ENCODE peak calls at places on chromosomes 2 and 18, in five cellular contexts. One of them, this sample, is unnamed.

GRCh38 chr2:84491256-84491655 is 25.0 kb upstream of the DNAH6 start:
- DNase-seq in Peyer's patch: no peak
- DNase-seq in PC-9: no peak
- DNase-seq in esophagus squamous epithelium: no peak
- DNase-seq in kidney epithelial cell: no peak
- DNase-seq in this sample: no peak

GRCh38 chr2:207150294-207150693 is 15.5 kb downstream of the KLF7 start:
- DNase-seq in Peyer's patch: no peak
- DNase-seq in PC-9: no peak
- DNase-seq in esophagus squamous epithelium: no peak
- DNase-seq in kidney epithelial cell: no peak
- DNase-seq in this sample: no peak

GRCh38 chr18:77165489-77166415 is 33.2 kb upstream of the MBP start:
- DNase-seq in Peyer's patch: no peak
- DNase-seq in PC-9: no peak
- DNase-seq in esophagus squamous epithelium: no peak
- DNase-seq in kidney epithelial cell: no peak
- DNase-seq in this sample: peak; percentile 52

GRCh38 chr2:9378433-9379371 is 44.6 kb downstream of the ITGB1BP1 start:
- DNase-seq in Peyer's patch: no peak
- DNase-seq in PC-9: no peak
- DNase-seq in esophagus squamous epithelium: no peak
- DNase-seq in kidney epithelial cell: no peak
- DNase-seq in this sample: peak; percentile 92

GRCh38 chr2:230932556-230933511 is 7.8 kb upstream of the GPR55 start:
- DNase-seq in Peyer's patch: no peak
- DNase-seq in PC-9: no peak
- DNase-seq in esophagus squamous epithelium: no peak
- DNase-seq in kidney epithelial cell: no peak
- DNase-seq in this sample: peak; percentile 73

GRCh38 chr2:168997113-168997512 is 34.0 kb downstream of the ABCB11 start:
- DNase-seq in Peyer's patch: no peak
- DNase-seq in PC-9: no peak
- DNase-seq in esophagus squamous epithelium: no peak
- DNase-seq in kidney epithelial cell: no peak
- DNase-seq in this sample: no peak

GRCh38 chr2:42414158-42414557 is 53.1 kb upstream of the COX7A2L start:
- DNase-seq in Peyer's patch: no peak
- DNase-seq in PC-9: no peak
- DNase-seq in esophagus squamous epithelium: no peak
- DNase-seq in kidney epithelial cell: no peak
- DNase-seq in this sample: no peak

GRCh38 chr2:38586926-38587325 is 15.8 kb downstream of the HNRNPLL start:
- DNase-seq in Peyer's patch: no peak
- DNase-seq in PC-9: no peak
- DNase-seq in esophagus squamous epithelium: no peak
- DNase-seq in kidney epithelial cell: no peak
- DNase-seq in this sample: peak; percentile 32

GRCh38 chr2:10371441-10372194 is 68.9 kb downstream of the HPCAL1 start:
- DNase-seq in Peyer's patch: no peak
- DNase-seq in PC-9: no peak
- DNase-seq in esophagus squamous epithelium: no peak
- DNase-seq in kidney epithelial cell: no peak
- DNase-seq in this sample: no peak

GRCh38 chr18:8516391-8517250 is 92.6 kb upstream of the RAB12 start:
- DNase-seq in Peyer's patch: no peak
- DNase-seq in PC-9: no peak
- DNase-seq in esophagus squamous epithelium: no peak
- DNase-seq in kidney epithelial cell: no peak
- DNase-seq in this sample: no peak

GRCh38 chr2:73851274-73851673 is 22.5 kb downstream of the STAMBP start:
- DNase-seq in Peyer's patch: no peak
- DNase-seq in PC-9: no peak
- DNase-seq in esophagus squamous epithelium: no peak
- DNase-seq in kidney epithelial cell: no peak
- DNase-seq in this sample: no peak

GRCh38 chr18:2907459-2908145 is 60.8 kb downstream of the EMILIN2 start:
- DNase-seq in Peyer's patch: peak; percentile 43
- DNase-seq in PC-9: no peak
- DNase-seq in esophagus squamous epithelium: no peak
- DNase-seq in kidney epithelial cell: no peak
- DNase-seq in this sample: no peak

GRCh38 chr2:42135381-42136312 is 33.5 kb upstream of the EML4 start:
- DNase-seq in Peyer's patch: no peak
- DNase-seq in PC-9: no peak
- DNase-seq in esophagus squamous epithelium: no peak
- DNase-seq in kidney epithelial cell: no peak
- DNase-seq in this sample: no peak

GRCh38 chr2:11466307-11467125 is 555 bp upstream of the E2F6 start:
- DNase-seq in Peyer's patch: no peak
- DNase-seq in PC-9: no peak
- DNase-seq in esophagus squamous epithelium: no peak
- DNase-seq in kidney epithelial cell: no peak
- DNase-seq in this sample: no peak

GRCh38 chr2:151230627-151231026 is 31.0 kb downstream of the RBM43 start:
- DNase-seq in Peyer's patch: no peak
- DNase-seq in PC-9: no peak
- DNase-seq in esophagus squamous epithelium: no peak
- DNase-seq in kidney epithelial cell: no peak
- DNase-seq in this sample: no peak

GRCh38 chr2:21715865-21716264 is 592.1 kb downstream of the TDRD15 start:
- DNase-seq in Peyer's patch: no peak
- DNase-seq in PC-9: no peak
- DNase-seq in esophagus squamous epithelium: no peak
- DNase-seq in kidney epithelial cell: no peak
- DNase-seq in this sample: no peak

GRCh38 chr2:182946949-182947348 is 80.5 kb upstream of the FRZB start:
- DNase-seq in Peyer's patch: no peak
- DNase-seq in PC-9: no peak
- DNase-seq in esophagus squamous epithelium: no peak
- DNase-seq in kidney epithelial cell: no peak
- DNase-seq in this sample: peak; percentile 40

GRCh38 chr2:130828461-130828860 is 8.3 kb upstream of the ARHGEF4 start:
- DNase-seq in Peyer's patch: no peak
- DNase-seq in PC-9: no peak
- DNase-seq in esophagus squamous epithelium: no peak
- DNase-seq in kidney epithelial cell: no peak
- DNase-seq in this sample: no peak

GRCh38 chr2:189393440-189394111 is 47.7 kb upstream of the WDR75 start:
- DNase-seq in Peyer's patch: no peak
- DNase-seq in PC-9: peak; percentile 83
- DNase-seq in esophagus squamous epithelium: no peak
- DNase-seq in kidney epithelial cell: peak; percentile 90
- DNase-seq in this sample: peak; percentile 98

GRCh38 chr2:133733856-133734255 is 165.6 kb upstream of the NCKAP5 start:
- DNase-seq in Peyer's patch: no peak
- DNase-seq in PC-9: no peak
- DNase-seq in esophagus squamous epithelium: no peak
- DNase-seq in kidney epithelial cell: no peak
- DNase-seq in this sample: no peak

GRCh38 chr2:38514603-38515154 is 88.0 kb downstream of the HNRNPLL start:
- DNase-seq in Peyer's patch: no peak
- DNase-seq in PC-9: no peak
- DNase-seq in esophagus squamous epithelium: no peak
- DNase-seq in kidney epithelial cell: no peak
- DNase-seq in this sample: no peak

GRCh38 chr2:218849721-218850120 is 9.9 kb upstream of the WNT6 start:
- DNase-seq in Peyer's patch: no peak
- DNase-seq in PC-9: peak; percentile 91
- DNase-seq in esophagus squamous epithelium: no peak
- DNase-seq in kidney epithelial cell: no peak
- DNase-seq in this sample: no peak

GRCh38 chr2:40230186-40230585 is 221.7 kb downstream of the SLC8A1 start:
- DNase-seq in Peyer's patch: no peak
- DNase-seq in PC-9: no peak
- DNase-seq in esophagus squamous epithelium: no peak
- DNase-seq in kidney epithelial cell: no peak
- DNase-seq in this sample: no peak

GRCh38 chr18:73235491-73235890 is 367.7 kb upstream of the NETO1 start:
- DNase-seq in Peyer's patch: no peak
- DNase-seq in PC-9: peak; percentile 68
- DNase-seq in esophagus squamous epithelium: no peak
- DNase-seq in kidney epithelial cell: peak; percentile 95
- DNase-seq in this sample: peak; percentile 58

GRCh38 chr18:44149706-44150105 is 531.0 kb upstream of the SETBP1 start:
- DNase-seq in Peyer's patch: no peak
- DNase-seq in PC-9: peak; percentile 77
- DNase-seq in esophagus squamous epithelium: no peak
- DNase-seq in kidney epithelial cell: peak; percentile 83
- DNase-seq in this sample: peak; percentile 59

GRCh38 chr18:59266019-59266369 is 7.3 kb downstream of the RAX start:
- DNase-seq in Peyer's patch: no peak
- DNase-seq in PC-9: no peak
- DNase-seq in esophagus squamous epithelium: no peak
- DNase-seq in kidney epithelial cell: no peak
- DNase-seq in this sample: no peak

GRCh38 chr2:39568561-39569006 is 97.1 kb upstream of the TMEM178A start:
- DNase-seq in Peyer's patch: no peak
- DNase-seq in PC-9: peak; percentile 89
- DNase-seq in esophagus squamous epithelium: no peak
- DNase-seq in kidney epithelial cell: peak; percentile 50
- DNase-seq in this sample: peak; percentile 84

GRCh38 chr2:169911119-169911518 is 83.9 kb downstream of the UBR3 start:
- DNase-seq in Peyer's patch: no peak
- DNase-seq in PC-9: no peak
- DNase-seq in esophagus squamous epithelium: no peak
- DNase-seq in kidney epithelial cell: no peak
- DNase-seq in this sample: no peak

GRCh38 chr2:240060977-240061591 is 7.8 kb upstream of the OR6B3 start:
- DNase-seq in Peyer's patch: peak; percentile 35
- DNase-seq in PC-9: peak; percentile 54
- DNase-seq in esophagus squamous epithelium: no peak
- DNase-seq in kidney epithelial cell: peak; percentile 16
- DNase-seq in this sample: peak; percentile 56

GRCh38 chr2:42142476-42143184 is 26.5 kb upstream of the EML4 start:
- DNase-seq in Peyer's patch: no peak
- DNase-seq in PC-9: no peak
- DNase-seq in esophagus squamous epithelium: no peak
- DNase-seq in kidney epithelial cell: no peak
- DNase-seq in this sample: peak; percentile 42

GRCh38 chr2:120483355-120483754 is 137.4 kb downstream of the INHBB start:
- DNase-seq in Peyer's patch: no peak
- DNase-seq in PC-9: no peak
- DNase-seq in esophagus squamous epithelium: no peak
- DNase-seq in kidney epithelial cell: no peak
- DNase-seq in this sample: no peak

GRCh38 chr2:75587954-75588587 is 27.3 kb upstream of the EVA1A start:
- DNase-seq in Peyer's patch: no peak
- DNase-seq in PC-9: peak; percentile 69
- DNase-seq in esophagus squamous epithelium: no peak
- DNase-seq in kidney epithelial cell: peak; percentile 55
- DNase-seq in this sample: peak; percentile 20

GRCh38 chr2:188367164-188367563 is 75.5 kb downstream of the GULP1 start:
- DNase-seq in Peyer's patch: no peak
- DNase-seq in PC-9: no peak
- DNase-seq in esophagus squamous epithelium: no peak
- DNase-seq in kidney epithelial cell: no peak
- DNase-seq in this sample: no peak

GRCh38 chr2:234437642-234438321 is 59.1 kb downstream of the ARL4C start:
- DNase-seq in Peyer's patch: no peak
- DNase-seq in PC-9: no peak
- DNase-seq in esophagus squamous epithelium: no peak
- DNase-seq in kidney epithelial cell: no peak
- DNase-seq in this sample: no peak

GRCh38 chr2:234433201-234433600 is 63.7 kb downstream of the ARL4C start:
- DNase-seq in Peyer's patch: no peak
- DNase-seq in PC-9: peak; percentile 29
- DNase-seq in esophagus squamous epithelium: no peak
- DNase-seq in kidney epithelial cell: no peak
- DNase-seq in this sample: no peak

GRCh38 chr2:234438322-234438977 is 58.4 kb downstream of the ARL4C start:
- DNase-seq in Peyer's patch: no peak
- DNase-seq in PC-9: no peak
- DNase-seq in esophagus squamous epithelium: no peak
- DNase-seq in kidney epithelial cell: no peak
- DNase-seq in this sample: no peak

GRCh38 chr2:234436482-234436837 is 60.4 kb downstream of the ARL4C start:
- DNase-seq in Peyer's patch: no peak
- DNase-seq in PC-9: no peak
- DNase-seq in esophagus squamous epithelium: no peak
- DNase-seq in kidney epithelial cell: no peak
- DNase-seq in this sample: no peak

GRCh38 chr2:234435836-234436481 is 60.9 kb downstream of the ARL4C start:
- DNase-seq in Peyer's patch: no peak
- DNase-seq in PC-9: no peak
- DNase-seq in esophagus squamous epithelium: no peak
- DNase-seq in kidney epithelial cell: no peak
- DNase-seq in this sample: no peak
- H3K4me3 ChIP-seq in Peyer's patch: no peak overlapping the region
- H3K4me3 ChIP-seq in PC-9: no peak overlapping the region
- H3K4me3 ChIP-seq in esophagus squamous epithelium: no peak overlapping the region
- H3K4me3 ChIP-seq in kidney epithelial cell: no peak overlapping the region
- H3K4me3 ChIP-seq in this sample: no peak overlapping the region

DNA sequence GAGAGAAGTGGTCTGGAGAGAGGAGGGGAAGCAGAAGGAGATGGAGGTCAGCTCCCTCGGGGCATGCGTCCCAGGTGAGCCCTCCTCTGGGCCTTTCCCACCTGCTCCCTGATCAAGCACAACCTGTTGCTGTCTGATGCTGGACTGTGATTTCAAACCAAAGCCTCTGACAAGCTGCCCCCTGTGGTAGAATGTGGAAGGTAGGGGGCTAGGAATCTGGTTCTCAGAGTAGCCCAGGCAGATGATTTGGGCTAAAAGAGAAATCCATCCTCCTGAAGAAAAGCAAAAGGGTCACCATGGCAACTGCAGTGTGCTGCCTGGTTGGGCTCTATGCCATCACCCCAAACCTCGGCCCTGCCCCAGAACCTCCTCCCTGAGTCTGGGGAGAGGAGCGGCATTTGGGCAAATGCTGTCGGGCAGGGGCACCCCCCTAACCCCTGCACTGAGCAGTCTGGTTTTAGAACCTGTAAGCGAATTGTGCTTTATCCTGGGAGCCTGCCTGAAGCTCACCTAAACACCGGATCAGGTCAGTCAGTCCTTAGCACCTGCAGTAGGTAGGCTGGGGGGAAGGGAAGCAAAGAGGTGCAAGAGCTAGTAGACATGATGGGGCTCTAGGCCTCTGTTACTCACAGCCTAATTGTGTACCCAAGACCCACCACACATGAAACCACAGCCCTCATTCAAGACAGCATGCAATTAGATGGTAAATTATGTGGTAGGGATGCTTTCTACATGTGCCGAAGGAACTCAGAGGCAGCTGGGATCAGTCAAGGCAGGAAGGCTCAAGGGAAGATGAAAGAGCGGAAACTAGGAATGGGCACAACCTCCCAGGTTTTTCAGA is 83.6 kb downstream of the DNMT3A start:
- DNase-seq in Peyer's patch: no peak
- DNase-seq in PC-9: peak; percentile 10
- DNase-seq in esophagus squamous epithelium: no peak
- DNase-seq in kidney epithelial cell: no peak
- DNase-seq in this sample: no peak
- TF ChIP-seq CTCF in Peyer's patch: no peak
- TF ChIP-seq CTCF in PC-9: no peak
- TF ChIP-seq CTCF in esophagus squamous epithelium: no peak
- TF ChIP-seq CTCF in kidney epithelial cell: no peak
- TF ChIP-seq CTCF in this sample: no peak

GRCh38 chr2:171403181-171403580 is 30.6 kb downstream of the METTL8 start:
- DNase-seq in Peyer's patch: no peak
- DNase-seq in PC-9: no peak
- DNase-seq in esophagus squamous epithelium: no peak
- DNase-seq in kidney epithelial cell: no peak
- DNase-seq in this sample: no peak
- H3K4me3 ChIP-seq in Peyer's patch: no peak overlapping the region
- H3K4me3 ChIP-seq in PC-9: no peak overlapping the region
- H3K4me3 ChIP-seq in esophagus squamous epithelium: no peak overlapping the region
- H3K4me3 ChIP-seq in kidney epithelial cell: no peak overlapping the region
- H3K4me3 ChIP-seq in this sample: no peak overlapping the region

GRCh38 chr18:28189400-28190239 is 12.7 kb upstream of the CDH2 start:
- DNase-seq in Peyer's patch: no peak
- DNase-seq in PC-9: no peak
- DNase-seq in esophagus squamous epithelium: no peak
- DNase-seq in kidney epithelial cell: no peak
- DNase-seq in this sample: peak; percentile 83
- TF ChIP-seq CTCF in Peyer's patch: peak; percentile 52
- TF ChIP-seq CTCF in PC-9: peak; percentile 61
- TF ChIP-seq CTCF in esophagus squamous epithelium: peak; percentile 69
- TF ChIP-seq CTCF in kidney epithelial cell: peak; percentile 64
- TF ChIP-seq CTCF in this sample: peak; percentile 79

This sample was measured in fibroblast of villous mesenchyme.